ENCODE peak calls at places on chromosomes 16 and 17, in six cellular contexts. J is upper lobe of right lung; X is CD8-positive, alpha-beta memory T cell; U is adrenal gland; D is cardiac muscle cell; V is body of pancreas. M is an unnamed sample.

GRCh38 chr16:56625943-56626654 is 518 bp downstream of the MT1E start:
- DNase-seq in V (peak), X (no peak), D (no peak), J (no peak), U (peak), M (no peak)

GRCh38 chr17:75864448-75864871 is 9.3 kb upstream of the WBP2 start:
- DNase-seq in J (peak), U (no peak), D (no peak), X (peak), V (no peak), M (no peak)

GRCh38 chr16:84499638-84500037 is 4.8 kb downstream of the MEAK7 start:
- DNase-seq in U (no peak), X (no peak), J (peak), V (no peak), D (no peak), M (no peak)

GRCh38 chr17:60135951-60136666 is 13.7 kb upstream of the CA4 start:
- DNase-seq in X (no peak), V (peak), D (no peak), U (no peak), J (peak), M (no peak)

GRCh38 chr17:78873519-78874340 is 29.3 kb downstream of the CEP295NL start:
- DNase-seq in J (no peak), U (no peak), D (no peak), V (peak), X (no peak), M (no peak)

GRCh38 chr17:21286771-21287702 is 2.5 kb downstream of the MAP2K3 start:
- DNase-seq in J (peak), D (no peak), U (no peak), V (peak), X (no peak), M (no peak)

GRCh38 chr16:81181013-81181720 is 57.3 kb upstream of the BCO1 start:
- DNase-seq in J (peak), V (peak), U (peak), D (peak), X (no peak), M (peak)

GRCh38 chr16:51950118-51950517 is 596.8 kb downstream of the TOX3 start:
- DNase-seq in U (no peak), V (no peak), X (no peak), J (no peak), D (no peak), M (no peak)

GRCh38 chr17:39820987-39821386 is 43.1 kb downstream of the IKZF3 start:
- DNase-seq in V (no peak), U (no peak), D (no peak), J (no peak), X (no peak), M (no peak)

GRCh38 chr17:69672924-69673323 is 258.4 kb downstream of the MAP2K6 start:
- DNase-seq in D (no peak), U (no peak), V (no peak), J (no peak), X (no peak), M (no peak)

GRCh38 chr17:4480929-4481898 is 17.5 kb upstream of the SPNS2 start:
- DNase-seq in V (no peak), D (no peak), X (peak), J (no peak), U (no peak), M (no peak)

GRCh38 chr16:86241681-86242080 is 268.6 kb upstream of the FOXF1 start:
- DNase-seq in X (no peak), V (no peak), U (no peak), D (no peak), J (no peak), M (no peak)

GRCh38 chr16:66205287-66206167 is 161.0 kb upstream of the CDH5 start:
- DNase-seq in X (no peak), J (no peak), U (no peak), D (no peak), V (no peak), M (peak)

GRCh38 chr17:21039839-21040575 is 2.8 kb downstream of the USP22 start:
- DNase-seq in V (peak), X (peak), U (no peak), D (peak), J (no peak), M (no peak)

GRCh38 chr16:77297996-77298637 is 98.9 kb downstream of the SYCE1L start:
- DNase-seq in U (no peak), J (no peak), V (no peak), D (no peak), X (no peak), M (no peak)
- H3K27ac ChIP-seq in U (no peak), J (no peak), V (no peak), D (no peak), X (no peak), M (no peak)

GRCh38 chr16:17448640-17449638 is 21.8 kb downstream of the XYLT1 start:
- DNase-seq in X (no peak), U (no peak), V (no peak), D (no peak), J (peak), M (no peak)
- H3K27ac ChIP-seq in X (peak), U (no peak), V (no peak), D (no peak), J (peak), M (no peak)

GRCh38 chr17:80036715-80037477 is 454 bp downstream of the CCDC40 start:
- DNase-seq in J (peak), V (no peak), U (no peak), X (peak), D (peak), M (no peak)
- H3K27ac ChIP-seq in J (peak), V (peak), U (peak), X (peak), D (peak), M (peak)

GRCh38 chr16:4533490-4533889 is 5.1 kb downstream of the CDIP1 start:
- DNase-seq in V (no peak), D (no peak), U (no peak), J (no peak), X (no peak), M (no peak)
- H3K27ac ChIP-seq in V (peak), D (no peak), U (no peak), J (no peak), X (no peak), M (peak)

GRCh38 chr17:56158344-56158743 is 5.1 kb downstream of the ANKFN1 start:
- DNase-seq in D (no peak), X (no peak), U (no peak), V (no peak), J (no peak), M (no peak)

GRCh38 chr17:56165017-56165720 is 11.9 kb downstream of the ANKFN1 start:
- DNase-seq in V (no peak), D (no peak), J (no peak), U (no peak), X (no peak), M (no peak)

GRCh38 chr17:56159764-56160394 is 6.6 kb downstream of the ANKFN1 start:
- DNase-seq in X (no peak), J (no peak), U (no peak), V (no peak), D (peak), M (no peak)

DNA sequence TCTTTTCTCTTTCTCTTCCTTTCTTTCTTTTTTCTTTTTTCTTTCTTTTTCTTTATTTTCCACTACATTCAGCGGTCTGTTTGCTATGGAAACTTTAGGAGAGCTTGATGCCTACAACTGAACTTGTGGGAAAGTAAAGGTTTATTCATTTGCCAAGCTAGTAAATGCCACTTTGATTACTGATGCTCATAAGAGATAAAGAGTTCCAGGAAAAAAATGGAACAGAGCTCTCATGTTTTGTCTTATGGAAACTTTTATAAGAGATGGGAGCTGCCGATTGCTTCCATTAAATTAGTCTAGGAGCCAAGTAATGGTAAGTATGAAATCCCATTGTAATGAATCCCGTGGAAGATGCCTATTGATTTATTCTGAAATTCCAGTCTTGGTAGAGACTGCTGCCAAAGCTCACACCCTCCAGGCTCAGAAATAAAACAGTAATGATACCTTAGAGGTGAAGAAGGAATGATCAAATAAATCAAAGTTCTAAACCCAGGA is 7.2 kb downstream of the ANKFN1 start:
- DNase-seq in U (no peak), V (no peak), D (no peak), J (no peak), X (no peak), M (no peak)
- H3K27ac ChIP-seq in U (no peak), V (no peak), D (no peak), J (no peak), X (no peak), M (no peak)

GRCh38 chr16:11276880-11277593 is 757 bp upstream of the PRM2 start:
- DNase-seq in D (no peak), U (no peak), X (no peak), V (no peak), J (no peak), M (no peak)

GRCh38 chr16:11278681-11279628 is 2.2 kb downstream of the PRM1 start:
- DNase-seq in X (no peak), D (no peak), V (no peak), U (no peak), J (no peak), M (no peak)

GRCh38 chr16:11277607-11278337 is 1.5 kb upstream of the PRM2 start:
- DNase-seq in X (no peak), U (no peak), J (no peak), V (no peak), D (no peak), M (no peak)

GRCh38 chr16:11283820-11284248 is 2.7 kb upstream of the PRM1 start:
- DNase-seq in U (no peak), D (peak), J (no peak), V (no peak), X (no peak), M (no peak)

DNA sequence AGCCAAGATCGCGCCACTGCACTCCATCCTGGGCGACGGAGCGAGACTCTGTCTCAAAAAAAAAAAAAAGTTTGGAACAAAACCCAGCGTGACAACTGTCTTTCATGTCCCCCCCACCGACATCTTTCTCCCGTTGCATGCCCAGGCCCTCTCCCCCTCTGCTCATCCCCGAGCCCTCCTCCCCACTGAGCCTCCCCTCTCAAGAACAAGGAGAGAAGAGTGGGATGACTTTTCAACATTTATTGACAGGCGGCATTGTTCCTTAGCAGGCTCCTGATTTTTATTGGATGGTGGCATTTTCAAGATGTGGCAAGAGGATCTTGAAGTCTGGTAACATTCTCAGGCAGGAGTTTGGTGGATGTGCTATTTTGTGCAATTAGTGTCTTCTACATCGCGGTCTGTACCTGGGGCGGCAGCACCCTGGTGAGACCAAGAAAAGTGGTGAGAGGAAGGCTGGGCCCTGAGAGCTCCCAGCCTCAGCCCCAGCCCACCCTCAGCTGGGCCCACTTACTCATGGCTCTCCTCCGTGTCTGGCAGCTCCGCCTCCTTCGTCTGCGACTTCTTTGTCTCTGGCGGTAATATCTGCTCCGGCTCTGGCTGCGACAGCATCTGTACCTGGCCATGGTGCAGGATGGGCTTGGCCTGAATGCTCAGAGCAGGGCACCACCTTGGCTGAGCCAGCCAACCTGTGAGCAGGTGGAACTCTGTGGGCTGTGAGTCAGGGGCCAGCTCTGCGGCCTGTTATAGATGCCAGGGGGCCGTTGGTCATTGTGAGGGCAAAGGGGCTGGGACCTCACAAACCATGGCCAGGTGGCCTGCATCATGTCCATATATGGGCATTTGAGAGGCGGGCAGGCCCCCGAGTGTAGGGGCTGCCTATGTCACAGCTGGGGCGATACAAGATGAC is at the start of gene PRM1:
- DNase-seq in D (no peak), J (no peak), U (no peak), V (no peak), X (no peak), M (no peak)
- H3K27ac ChIP-seq in D (no peak), J (no peak), U (no peak), V (no peak), X (no peak), M (no peak)

DNA sequence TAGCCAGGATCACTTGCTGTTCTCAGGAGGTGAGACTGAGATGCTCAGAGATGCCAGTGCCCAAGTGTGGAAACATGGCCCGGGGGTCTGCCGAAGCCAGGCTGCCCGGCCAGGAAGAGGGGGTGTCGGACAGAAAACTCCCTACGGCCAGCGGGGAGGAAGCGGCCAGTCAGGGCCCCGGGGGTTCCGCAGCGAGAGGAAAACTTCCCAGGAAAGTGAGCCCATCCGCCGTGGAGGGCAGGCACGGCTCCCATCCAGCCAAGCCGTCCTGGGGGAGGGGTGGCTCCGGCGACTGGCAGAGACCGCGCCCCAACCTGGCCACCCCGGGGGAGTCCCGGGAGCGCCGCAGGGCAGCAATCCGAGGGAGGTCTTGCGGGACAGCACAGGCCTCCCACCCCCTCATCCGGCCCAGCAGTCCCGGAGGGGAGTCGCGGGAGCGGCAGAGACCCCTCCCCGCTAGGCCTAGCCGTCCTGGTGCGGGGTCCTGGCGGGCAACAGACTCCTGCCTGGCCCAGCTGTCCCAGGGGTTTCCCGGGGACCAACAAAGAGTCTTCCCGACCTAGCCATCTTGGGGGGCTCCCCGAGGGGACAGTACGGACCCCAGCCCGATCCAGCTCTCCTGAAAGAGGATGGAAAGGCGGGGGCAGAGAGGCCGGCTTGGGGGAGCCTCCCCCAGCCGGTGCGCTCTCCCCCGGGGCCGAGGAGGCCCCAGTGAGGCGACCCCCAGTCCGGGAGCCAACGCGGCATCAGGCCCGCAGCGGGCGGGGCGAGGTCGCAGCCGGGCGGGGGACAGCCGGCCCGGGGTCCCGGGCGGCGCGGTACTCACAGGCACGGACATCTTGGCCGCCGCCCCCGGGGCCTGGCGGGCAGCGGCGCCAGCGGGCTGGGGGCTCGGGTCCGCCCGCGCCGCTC is 13.8 kb upstream of the BCAR1 start:
- DNase-seq in V (peak), D (no peak), X (no peak), J (peak), U (peak), M (no peak)
- H3K27ac ChIP-seq in V (peak), D (peak), X (peak), J (peak), U (peak), M (peak)

GRCh38 chr16:15055141-15056053 is 477 bp downstream of the NTAN1 start:
- DNase-seq in D (no peak), X (peak), U (peak), V (peak), J (no peak), M (no peak)
- H3K27ac ChIP-seq in D (peak), X (peak), U (peak), V (peak), J (peak), M (peak)

M was measured in esophagus muscularis mucosa.